ENCODE peak calls at places on chromosomes 1 and 21, in four cellular contexts. K, O, H and N are unnamed samples.

GRCh38 chr1:42908046-42908445 is 50.6 kb downstream of the SLC2A1 start:
- DNase-seq in K (no peak), O (no peak), H (no peak), N (no peak)

GRCh38 chr1:234533975-234534876 is 55.2 kb upstream of the TARBP1 start:
- DNase-seq in K (peak; percentile 98), O (no peak), H (peak; percentile 80), N (peak; percentile 94)

GRCh38 chr1:150012611-150013010 is 2.1 kb upstream of the OTUD7B start:
- DNase-seq in K (no peak), O (no peak), H (no peak), N (no peak)

GRCh38 chr1:178168535-178168934 is 74.6 kb downstream of the RASAL2 start:
- DNase-seq in K (no peak), O (no peak), H (no peak), N (no peak)

GRCh38 chr1:7641587-7642417 is 129.3 kb upstream of the VAMP3 start:
- DNase-seq in K (no peak), O (no peak), H (no peak), N (no peak)

GRCh38 chr1:86938450-86938849 is 24.0 kb downstream of the HS2ST1 start:
- DNase-seq in K (no peak), O (no peak), H (no peak), N (no peak)

GRCh38 chr1:171172471-171172870 is 12.6 kb upstream of the FMO2 start:
- DNase-seq in K (no peak), O (no peak), H (no peak), N (no peak)

GRCh38 chr1:202599669-202600431 is 110.4 kb downstream of the SYT2 start:
- DNase-seq in K (no peak), O (peak; percentile 49), H (peak; percentile 53), N (peak; percentile 42)

GRCh38 chr1:183002797-183003594 is 20.2 kb upstream of the LAMC1 start:
- DNase-seq in K (no peak), O (no peak), H (no peak), N (no peak)

GRCh38 chr1:119966020-119966419 is 69.7 kb upstream of the ADAM30 start:
- DNase-seq in K (no peak), O (no peak), H (no peak), N (no peak)

GRCh38 chr1:152902676-152903075 is 5.7 kb upstream of the IVL start:
- DNase-seq in K (no peak), O (no peak), H (no peak), N (no peak)

GRCh38 chr1:91754348-91754747 is 131.6 kb downstream of the TGFBR3 start:
- DNase-seq in K (no peak), O (no peak), H (no peak), N (no peak)

DNA sequence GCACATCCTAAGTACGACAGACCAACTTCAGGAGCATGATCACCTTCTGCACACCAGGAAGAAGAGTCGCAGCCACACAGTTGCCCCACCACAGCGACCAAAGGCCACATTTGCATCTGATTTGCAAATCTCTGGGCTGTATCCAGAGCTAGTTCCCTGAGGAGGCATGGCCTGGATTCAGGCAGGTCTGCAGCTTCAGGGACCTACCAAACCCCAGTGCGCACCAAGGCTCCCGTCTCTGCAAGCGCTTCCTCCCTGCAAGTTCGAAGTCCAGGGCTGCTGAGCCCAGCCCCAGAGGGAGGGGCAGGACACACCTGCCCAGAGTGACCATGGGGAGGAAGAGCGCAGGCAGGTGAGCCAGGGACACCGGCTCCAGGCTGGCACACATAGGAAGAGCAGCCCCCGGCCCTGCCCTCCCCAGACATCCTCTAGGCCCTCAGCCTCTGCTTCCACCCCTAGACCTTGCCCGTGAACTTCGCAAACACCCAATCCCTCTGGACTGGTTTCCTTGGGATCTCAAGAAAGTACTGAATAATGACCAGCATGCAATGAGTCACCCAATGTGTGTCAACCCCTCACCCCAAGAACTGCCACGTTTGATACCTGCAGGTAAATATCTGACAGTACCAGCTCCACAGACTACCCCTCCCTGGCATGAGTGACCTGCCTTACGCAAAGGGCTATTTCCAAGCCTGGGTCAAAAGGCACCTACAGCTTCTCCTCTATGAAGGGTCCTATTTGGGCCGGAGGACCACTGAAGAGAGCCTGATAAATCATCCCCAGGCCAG is 36.8 kb downstream of the CASZ1 start:
- DNase-seq in K (no peak), O (peak; percentile 38), H (peak; percentile 91), N (no peak)
- H3K4me1 ChIP-seq in K (peaks cover 83% of the 10 kb centered on the region), O (peaks cover 35% of the 10 kb centered on the region), H (peaks cover 54% of the 10 kb centered on the region), N (peaks cover 44% of the 10 kb centered on the region)

GRCh38 chr1:157597959-157598667 is at the start of gene FCRL4:
- DNase-seq in K (no peak), O (no peak), H (no peak), N (no peak)
- TF ChIP-seq POLR2AphosphoS5 in K (no peak), O (no peak), H (no peak), N (no peak)

GRCh38 chr21:16076465-16076864 is 346.7 kb downstream of the USP25 start:
- DNase-seq in K (no peak), O (no peak), H (no peak), N (no peak)
- H3K4me1 ChIP-seq in K (peaks cover 8% of the 10 kb centered on the region), O (peaks cover 10% of the 10 kb centered on the region), H (no peaks in the 10 kb centered on the region), N (no peaks in the 10 kb centered on the region)

DNA sequence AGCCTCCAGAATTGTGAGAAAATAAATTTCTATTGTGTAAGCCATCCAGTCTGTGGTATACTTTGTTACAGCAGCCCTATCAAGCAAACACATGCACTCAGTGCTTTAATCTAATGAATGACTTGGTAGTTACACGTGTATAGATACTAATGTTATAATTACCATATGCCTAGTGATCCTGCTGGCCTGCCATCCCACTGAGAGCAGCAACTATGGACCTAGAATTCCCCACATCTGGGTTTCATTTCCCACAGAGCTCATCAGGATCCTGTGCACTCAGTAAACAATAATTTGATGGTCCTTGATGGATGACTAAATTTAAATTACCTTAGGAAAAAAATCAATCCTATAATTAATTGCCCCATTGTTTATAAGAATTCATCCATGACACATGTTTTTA is 86.5 kb upstream of the RGS1 start:
- DNase-seq in K (no peak), O (no peak), H (no peak), N (no peak)
- TF ChIP-seq POLR2AphosphoS5 in K (no peak), O (no peak), H (no peak), N (no peak)

GRCh38 chr1:40692429-40692905 is 963 bp downstream of the NFYC start:
- DNase-seq in K (no peak), O (peak; percentile 34), H (no peak), N (peak; percentile 12)

GRCh38 chr1:40691538-40692428 is at the start of gene NFYC:
- DNase-seq in K (peak; percentile 99), O (peak; percentile 99), H (peak; percentile 98), N (peak; percentile 94)

GRCh38 chr1:40696294-40696693 is 4.8 kb downstream of the NFYC start:
- DNase-seq in K (no peak), O (no peak), H (no peak), N (no peak)

GRCh38 chr1:40693425-40693824 is 1.9 kb downstream of the NFYC start:
- DNase-seq in K (no peak), O (no peak), H (no peak), N (no peak)

GRCh38 chr1:40694353-40694874 is 2.9 kb downstream of the NFYC start:
- DNase-seq in K (no peak), O (no peak), H (no peak), N (no peak)
- H3K4me1 ChIP-seq in K (peaks cover 58% of the 10 kb centered on the region), O (peaks cover 62% of the 10 kb centered on the region), H (no peaks in the 10 kb centered on the region), N (peaks cover 8% of the 10 kb centered on the region)